ENCODE peak calls at places on chromosomes 4 and X, in ten cellular contexts. M, W, J, A, Y, P, V, Z, H and O are unnamed samples.

GRCh38 chr4:123746981-123747380 is 350.4 kb downstream of the SPRY1 start:
- DNase-seq in M (no peak), Y (no peak), W (peak), H (no peak), V (no peak), Z (peak), A (no peak), J (no peak), P (peak), O (no peak)

GRCh38 chrX:27439771-27440170 is 23.4 kb downstream of the PPP4R3C start:
- DNase-seq in V (no peak), M (no peak), P (no peak), Z (no peak), A (no peak), H (no peak), J (no peak), Y (no peak), W (peak), O (no peak)

GRCh38 chrX:19535481-19535880 is 20.2 kb upstream of the MAP3K15 start:
- DNase-seq in P (peak), J (no peak), A (no peak), Y (peak), W (peak), H (peak), V (no peak), M (peak), Z (peak), O (no peak)

GRCh38 chrX:119375561-119375960 is 23.6 kb upstream of the SLC25A43 start:
- DNase-seq in H (no peak), P (peak), V (no peak), W (no peak), A (no peak), J (no peak), Z (no peak), Y (peak), M (peak), O (no peak)

GRCh38 chr4:111136438-111136837 is 513.6 kb upstream of the PITX2 start:
- DNase-seq in A (peak), W (peak), V (no peak), J (no peak), P (peak), Y (peak), H (peak), M (peak), Z (peak), O (no peak)

GRCh38 chr4:61201562-61202099 is 1.5 kb downstream of the ADGRL3 start:
- DNase-seq in A (no peak), P (no peak), W (peak), V (no peak), J (peak), M (no peak), Z (peak), H (no peak), Y (peak), O (no peak)

GRCh38 chrX:100449696-100450606 is 39.9 kb upstream of the PCDH19 start:
- DNase-seq in M (no peak), Z (peak), P (no peak), Y (no peak), H (peak), J (no peak), A (peak), V (peak), W (peak), O (no peak)

GRCh38 chrX:47658301-47658683 is 688 bp downstream of the UXT start:
- DNase-seq in J (no peak), H (no peak), Y (no peak), A (no peak), W (no peak), P (no peak), V (no peak), Z (no peak), M (no peak), O (no peak)

GRCh38 chr4:82639947-82640346 is 78.2 kb upstream of the TMEM150C start:
- DNase-seq in J (no peak), Z (peak), H (no peak), Y (no peak), V (no peak), W (no peak), P (peak), A (no peak), M (no peak), O (no peak)

GRCh38 chrX:77892887-77893286 is 2.3 kb downstream of the MAGT1 start:
- DNase-seq in V (no peak), W (no peak), Y (no peak), J (no peak), A (no peak), P (no peak), M (no peak), H (no peak), Z (no peak), O (no peak)

GRCh38 chrX:77893713-77894112 is 1.5 kb downstream of the MAGT1 start:
- DNase-seq in J (no peak), W (no peak), H (no peak), Z (no peak), A (no peak), P (no peak), Y (no peak), V (no peak), M (no peak), O (no peak)

GRCh38 chrX:77899081-77899828 is at the start of gene COX7B:
- DNase-seq in Y (peak), Z (peak), V (peak), W (peak), P (peak), A (peak), J (peak), H (peak), M (peak), O (peak)

GRCh38 chrX:77900688-77901087 is 1.4 kb downstream of the COX7B start:
- DNase-seq in Z (peak), Y (no peak), V (no peak), P (no peak), J (no peak), M (peak), W (no peak), H (no peak), A (no peak), O (no peak)

DNA sequence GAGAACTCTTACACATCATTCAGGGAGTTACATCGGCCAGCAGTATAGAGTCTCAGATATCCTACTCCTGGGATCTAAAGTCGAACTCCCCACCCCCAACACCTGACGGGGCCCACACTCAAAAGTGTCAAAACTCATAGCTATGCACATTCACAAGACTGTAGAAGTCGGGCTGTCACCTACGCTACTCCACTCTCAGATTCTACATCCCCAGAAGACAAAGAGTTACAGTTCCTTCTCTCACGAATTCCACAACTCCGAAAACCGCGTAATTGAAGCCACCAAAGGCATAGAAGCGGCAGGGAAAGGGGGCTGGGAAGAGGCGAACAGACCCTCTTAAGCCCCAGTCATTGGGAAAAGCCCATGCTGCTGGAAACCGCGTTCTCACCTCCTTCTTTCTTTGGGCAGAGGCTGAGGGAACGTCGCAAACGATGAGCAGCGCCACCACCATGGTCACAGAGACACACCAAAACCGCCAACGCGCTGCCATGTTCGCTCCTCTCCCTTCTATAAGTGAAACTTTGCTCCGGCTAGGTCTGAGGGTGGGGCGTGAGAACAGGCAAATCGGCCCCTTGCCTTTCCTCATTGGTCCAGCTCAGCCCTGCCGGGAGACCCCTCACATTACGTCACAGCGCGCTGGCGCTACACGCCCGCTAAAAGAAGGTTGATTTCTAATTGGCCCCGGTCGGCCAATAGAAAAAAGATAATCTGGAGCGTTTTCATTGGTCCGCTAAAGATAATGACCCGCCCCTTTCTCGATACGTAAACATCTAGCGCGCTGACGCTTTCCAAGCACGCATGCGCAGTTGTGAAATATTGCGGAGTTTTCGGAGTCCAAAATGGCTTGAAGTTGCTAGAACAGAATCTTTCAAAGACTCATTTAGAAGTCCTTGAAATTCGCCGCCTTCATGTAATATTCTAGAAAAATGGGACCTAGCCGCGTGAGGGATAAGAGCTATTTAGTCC is at the start of gene MAGT1:
- DNase-seq in A (peak), W (peak), Y (peak), J (peak), H (peak), V (peak), Z (peak), P (peak), M (peak), O (peak)
- TF ChIP-seq CTCF in A (no peak), W (no peak), Y (no peak), J (no peak), H (no peak), V (no peak), Z (no peak), P (no peak), M (no peak), O (no peak)

GRCh38 chr4:142405021-142405991 is 440.8 kb downstream of the INPP4B start:
- DNase-seq in H (peak), Y (peak), W (peak), Z (peak), P (peak), V (peak), A (peak), M (peak), J (peak), O (peak)

GRCh38 chr4:142402925-142403324 is 443.2 kb downstream of the INPP4B start:
- DNase-seq in H (peak), P (peak), W (no peak), A (no peak), J (no peak), V (no peak), Y (peak), Z (peak), M (peak), O (no peak)

GRCh38 chr4:142402156-142402555 is 443.9 kb downstream of the INPP4B start:
- DNase-seq in W (no peak), Y (peak), J (no peak), A (no peak), Z (peak), V (no peak), M (peak), P (peak), H (no peak), O (no peak)

GRCh38 chr4:142406051-142406549 is 440.0 kb downstream of the INPP4B start:
- DNase-seq in V (no peak), A (peak), J (no peak), H (peak), Z (peak), W (peak), Y (peak), P (peak), M (peak), O (no peak)

DNA sequence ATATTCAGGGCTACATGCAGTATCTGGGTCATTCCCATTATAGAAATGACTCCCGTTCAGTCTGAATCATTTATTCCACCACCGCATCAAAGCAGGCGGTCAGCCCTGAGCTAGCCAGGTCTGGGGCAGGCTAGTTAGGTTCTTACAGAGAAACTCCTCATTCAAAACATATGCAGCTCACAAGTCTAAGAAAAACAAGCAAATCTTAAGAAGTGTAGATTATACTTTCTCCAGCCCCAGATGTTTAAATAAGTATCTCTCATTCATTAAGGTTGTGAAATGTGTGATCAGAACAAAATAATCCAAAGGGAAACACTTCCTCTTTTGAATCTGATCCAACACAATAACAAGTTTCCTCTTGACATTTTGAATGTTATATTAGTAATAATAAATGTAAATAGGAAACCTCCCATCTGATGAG is 441.9 kb downstream of the INPP4B start:
- DNase-seq in Z (peak), V (peak), W (peak), P (peak), Y (peak), A (no peak), J (no peak), H (peak), M (peak), O (no peak)
- H3K4me3 ChIP-seq in Z (no peak), V (no peak), W (peak), P (peak), Y (peak), A (peak), J (no peak), H (peak), M (peak), O (peak)

GRCh38 chr4:39446842-39447573 is 11.7 kb downstream of the RPL9 start:
- DNase-seq in J (peak), H (peak), V (peak), W (peak), P (peak), Z (peak), Y (peak), A (peak), M (peak), O (peak)
- TF ChIP-seq CTCF in J (no peak), H (no peak), V (no peak), W (peak), P (peak), Z (peak), Y (peak), A (peak), M (peak), O (no peak)

DNA sequence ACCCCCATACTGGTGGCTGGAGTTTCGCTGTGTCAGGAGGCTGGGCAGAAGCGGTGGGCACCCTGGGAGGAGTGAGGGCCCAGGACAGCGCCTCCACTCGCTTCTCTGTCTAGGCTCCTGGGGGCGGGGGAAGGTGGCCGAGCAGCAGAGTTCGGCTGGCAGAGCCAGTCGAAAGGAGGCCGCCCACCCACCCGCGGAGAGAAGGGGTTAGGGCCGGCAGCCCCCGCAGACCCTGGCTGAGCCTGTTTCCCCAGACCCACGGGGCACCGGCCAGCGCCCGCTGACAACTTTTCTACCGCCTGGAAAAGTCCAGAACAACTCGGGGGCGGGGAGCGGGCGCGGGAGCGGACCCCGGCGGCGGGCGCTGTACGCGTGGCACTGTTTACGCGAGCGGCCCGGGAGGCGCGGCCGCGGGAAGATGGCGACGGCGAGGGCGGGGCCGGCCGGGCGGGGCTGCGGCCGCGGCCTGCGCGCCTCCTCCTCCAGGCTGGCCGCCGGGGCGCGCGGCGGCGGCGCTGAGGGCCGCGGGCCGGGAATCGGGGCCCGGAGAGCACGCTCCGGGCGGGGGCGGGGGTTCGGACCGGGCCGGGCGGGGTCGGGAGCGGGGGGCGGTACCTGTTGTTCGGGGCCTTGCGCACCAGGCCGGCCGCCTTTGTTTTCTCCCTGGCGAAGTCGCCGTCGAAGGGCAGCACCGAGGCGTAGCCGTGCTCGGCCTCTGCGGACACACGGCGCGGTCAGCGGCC is 628 bp downstream of the MXD4 start:
- DNase-seq in P (peak), A (peak), Y (peak), H (peak), J (peak), W (peak), V (peak), M (peak), Z (peak), O (no peak)
- H3K4me3 ChIP-seq in P (peak), A (peak), Y (peak), H (peak), J (peak), W (peak), V (peak), M (peak), Z (peak), O (peak)

GRCh38 chr4:6724461-6725111 is 8.6 kb downstream of the BLOC1S4 start:
- DNase-seq in A (no peak), Y (peak), W (peak), V (no peak), M (peak), Z (no peak), P (no peak), J (no peak), H (no peak), O (no peak)
- TF ChIP-seq CTCF in A (no peak), Y (no peak), W (no peak), V (no peak), M (no peak), Z (no peak), P (no peak), J (no peak), H (no peak), O (no peak)